ENCODE peak calls at places on chromosomes 11 and 22, in six cellular contexts. One of them, this sample, is unnamed.

GRCh38 chr11:134207538-134208239 is 16.1 kb downstream of the NCAPD3 start:
- DNase-seq in mesendoderm: peak; percentile 38
- DNase-seq in neuronal stem cell: no peak
- DNase-seq in mesenchymal stem cell: peak; percentile 35
- DNase-seq in H1: peak; percentile 82
- DNase-seq in H9: peak; percentile 45
- DNase-seq in this sample: no peak

GRCh38 chr11:60251485-60252207 is 8.7 kb upstream of the MS4A4E start:
- DNase-seq in H1: no peak
- DNase-seq in H9: peak; percentile 39
- DNase-seq in neuronal stem cell: peak; percentile 45
- DNase-seq in mesenchymal stem cell: peak; percentile 37
- DNase-seq in mesendoderm: peak; percentile 70
- DNase-seq in this sample: no peak

GRCh38 chr11:128594246-128594645 is 6.9 kb upstream of the ETS1 start:
- DNase-seq in neuronal stem cell: no peak
- DNase-seq in H9: no peak
- DNase-seq in H1: no peak
- DNase-seq in mesendoderm: no peak
- DNase-seq in mesenchymal stem cell: no peak
- DNase-seq in this sample: no peak

GRCh38 chr11:128484172-128484571 is 103.2 kb downstream of the ETS1 start:
- DNase-seq in mesendoderm: peak; percentile 64
- DNase-seq in neuronal stem cell: no peak
- DNase-seq in H1: no peak
- DNase-seq in mesenchymal stem cell: no peak
- DNase-seq in H9: no peak
- DNase-seq in this sample: no peak

GRCh38 chr11:100821198-100821597 is 134.1 kb downstream of the ARHGAP42 start:
- DNase-seq in neuronal stem cell: peak; percentile 30
- DNase-seq in mesenchymal stem cell: no peak
- DNase-seq in mesendoderm: peak; percentile 48
- DNase-seq in H9: no peak
- DNase-seq in H1: no peak
- DNase-seq in this sample: no peak

GRCh38 chr11:122267602-122268001 is 151.6 kb upstream of the BLID start:
- DNase-seq in mesendoderm: peak; percentile 89
- DNase-seq in H1: no peak
- DNase-seq in mesenchymal stem cell: peak; percentile 17
- DNase-seq in neuronal stem cell: no peak
- DNase-seq in H9: no peak
- DNase-seq in this sample: peak; percentile 56

GRCh38 chr22:41288245-41288946 is 2.4 kb upstream of the RANGAP1 start:
- DNase-seq in neuronal stem cell: no peak
- DNase-seq in H1: no peak
- DNase-seq in mesenchymal stem cell: peak; percentile 95
- DNase-seq in mesendoderm: peak; percentile 96
- DNase-seq in H9: peak; percentile 58
- DNase-seq in this sample: peak; percentile 88

GRCh38 chr11:67022961-67023956 is at the start of gene SYT12:
- DNase-seq in H1: peak; percentile 72
- DNase-seq in neuronal stem cell: peak; percentile 18
- DNase-seq in mesendoderm: no peak
- DNase-seq in mesenchymal stem cell: no peak
- DNase-seq in H9: no peak
- DNase-seq in this sample: no peak

GRCh38 chr11:118488480-118489109 is 38.7 kb upstream of the TTC36 start:
- DNase-seq in mesendoderm: peak; percentile 84
- DNase-seq in neuronal stem cell: peak; percentile 62
- DNase-seq in H1: peak; percentile 82
- DNase-seq in H9: peak; percentile 74
- DNase-seq in mesenchymal stem cell: peak; percentile 82
- DNase-seq in this sample: peak; percentile 83

GRCh38 chr22:35324067-35324466 is 24.4 kb downstream of the TOM1 start:
- DNase-seq in mesenchymal stem cell: no peak
- DNase-seq in neuronal stem cell: no peak
- DNase-seq in H1: no peak
- DNase-seq in mesendoderm: no peak
- DNase-seq in H9: no peak
- DNase-seq in this sample: no peak

GRCh38 chr11:6538892-6539291 is 41.8 kb downstream of the DNHD1 start:
- DNase-seq in H9: no peak
- DNase-seq in mesenchymal stem cell: no peak
- DNase-seq in H1: no peak
- DNase-seq in mesendoderm: no peak
- DNase-seq in neuronal stem cell: no peak
- DNase-seq in this sample: no peak

GRCh38 chr11:119625206-119625988 is 103.6 kb downstream of the NECTIN1 start:
- DNase-seq in H9: peak; percentile 25
- DNase-seq in mesendoderm: no peak
- DNase-seq in neuronal stem cell: no peak
- DNase-seq in mesenchymal stem cell: no peak
- DNase-seq in H1: no peak
- DNase-seq in this sample: no peak

GRCh38 chr11:16899708-16900107 is 114.5 kb downstream of the PLEKHA7 start:
- DNase-seq in neuronal stem cell: no peak
- DNase-seq in mesendoderm: no peak
- DNase-seq in H9: no peak
- DNase-seq in mesenchymal stem cell: no peak
- DNase-seq in H1: no peak
- DNase-seq in this sample: no peak

GRCh38 chr11:131723088-131723487 is 352.7 kb downstream of the NTM start:
- DNase-seq in neuronal stem cell: no peak
- DNase-seq in mesendoderm: no peak
- DNase-seq in H1: no peak
- DNase-seq in mesenchymal stem cell: no peak
- DNase-seq in H9: no peak
- DNase-seq in this sample: no peak

GRCh38 chr11:75270896-75271415 is 30.4 kb downstream of the TPBGL start:
- DNase-seq in H9: no peak
- DNase-seq in mesenchymal stem cell: no peak
- DNase-seq in mesendoderm: no peak
- DNase-seq in neuronal stem cell: no peak
- DNase-seq in H1: no peak
- DNase-seq in this sample: peak; percentile 27

GRCh38 chr22:46338636-46339035 is 3.1 kb downstream of the TRMU start:
- DNase-seq in neuronal stem cell: no peak
- DNase-seq in H1: no peak
- DNase-seq in H9: no peak
- DNase-seq in mesendoderm: no peak
- DNase-seq in mesenchymal stem cell: no peak
- DNase-seq in this sample: no peak

GRCh38 chr22:48553119-48553518 is 1274.6 kb downstream of the BRD1 start:
- DNase-seq in H1: no peak
- DNase-seq in mesendoderm: no peak
- DNase-seq in H9: no peak
- DNase-seq in neuronal stem cell: no peak
- DNase-seq in mesenchymal stem cell: no peak
- DNase-seq in this sample: no peak

GRCh38 chr22:43035250-43035649 is 20.3 kb upstream of the PACSIN2 start:
- DNase-seq in neuronal stem cell: no peak
- DNase-seq in mesenchymal stem cell: no peak
- DNase-seq in mesendoderm: no peak
- DNase-seq in H9: no peak
- DNase-seq in H1: no peak
- DNase-seq in this sample: no peak

GRCh38 chr11:64829536-64830251 is 14.8 kb downstream of the CDC42BPG start:
- DNase-seq in neuronal stem cell: no peak
- DNase-seq in H1: no peak
- DNase-seq in mesendoderm: no peak
- DNase-seq in H9: no peak
- DNase-seq in mesenchymal stem cell: no peak
- DNase-seq in this sample: no peak

GRCh38 chr22:41798736-41799135 is 1.7 kb upstream of the CCDC134 start:
- DNase-seq in neuronal stem cell: no peak
- DNase-seq in H9: no peak
- DNase-seq in H1: no peak
- DNase-seq in mesenchymal stem cell: no peak
- DNase-seq in mesendoderm: no peak
- DNase-seq in this sample: no peak

GRCh38 chr22:11627436-11627797 is 3900.6 kb upstream of the OR11H1 start:
- DNase-seq in H1: no peak
- DNase-seq in mesendoderm: no peak
- DNase-seq in neuronal stem cell: no peak
- DNase-seq in mesenchymal stem cell: no peak
- DNase-seq in H9: no peak
- DNase-seq in this sample: no peak

GRCh38 chr11:96137357-96137756 is 205.6 kb downstream of the MAML2 start:
- DNase-seq in mesendoderm: no peak
- DNase-seq in H1: no peak
- DNase-seq in H9: no peak
- DNase-seq in neuronal stem cell: no peak
- DNase-seq in mesenchymal stem cell: no peak
- DNase-seq in this sample: no peak

GRCh38 chr11:118401880-118402590 is 629 bp downstream of the ATP5MG start:
- DNase-seq in H1: peak; percentile 44
- DNase-seq in mesendoderm: peak; percentile 31
- DNase-seq in neuronal stem cell: peak; percentile 17
- DNase-seq in mesenchymal stem cell: peak; percentile 89
- DNase-seq in H9: no peak
- DNase-seq in this sample: peak; percentile 92

GRCh38 chr11:83070878-83071640 is 638 bp downstream of the RAB30 start:
- DNase-seq in mesendoderm: peak; percentile 29
- DNase-seq in mesenchymal stem cell: no peak
- DNase-seq in neuronal stem cell: peak; percentile 11
- DNase-seq in H1: no peak
- DNase-seq in H9: no peak
- DNase-seq in this sample: peak; percentile 26

GRCh38 chr11:134510171-134510570 is 98.1 kb upstream of the B3GAT1 start:
- DNase-seq in mesenchymal stem cell: no peak
- DNase-seq in H1: no peak
- DNase-seq in mesendoderm: no peak
- DNase-seq in neuronal stem cell: no peak
- DNase-seq in H9: no peak
- DNase-seq in this sample: no peak

GRCh38 chr11:93908689-93909088 is 58.3 kb upstream of the VSTM5 start:
- DNase-seq in H9: no peak
- DNase-seq in H1: no peak
- DNase-seq in neuronal stem cell: no peak
- DNase-seq in mesenchymal stem cell: peak; percentile 56
- DNase-seq in mesendoderm: peak; percentile 57
- DNase-seq in this sample: peak; percentile 91

GRCh38 chr22:50486561-50487289 is at the start of gene MIOX:
- DNase-seq in H1: no peak
- DNase-seq in mesendoderm: no peak
- DNase-seq in neuronal stem cell: no peak
- DNase-seq in H9: no peak
- DNase-seq in mesenchymal stem cell: no peak
- DNase-seq in this sample: no peak

GRCh38 chr11:112013501-112014164 is 11.6 kb upstream of the DLAT start:
- DNase-seq in H1: no peak
- DNase-seq in mesendoderm: no peak
- DNase-seq in H9: no peak
- DNase-seq in neuronal stem cell: no peak
- DNase-seq in mesenchymal stem cell: no peak
- DNase-seq in this sample: no peak

GRCh38 chr11:27997344-27997743 is 110.6 kb downstream of the KIF18A start:
- DNase-seq in H1: no peak
- DNase-seq in mesenchymal stem cell: no peak
- DNase-seq in mesendoderm: no peak
- DNase-seq in H9: no peak
- DNase-seq in neuronal stem cell: no peak
- DNase-seq in this sample: peak; percentile 4

GRCh38 chr11:94128171-94128745 is 383 bp upstream of the PANX1 start:
- DNase-seq in H1: peak; percentile 71
- DNase-seq in mesenchymal stem cell: no peak
- DNase-seq in H9: no peak
- DNase-seq in neuronal stem cell: no peak
- DNase-seq in mesendoderm: no peak
- DNase-seq in this sample: no peak

GRCh38 chr11:121634889-121635288 is 182.1 kb upstream of the SORL1-AS1 start:
- DNase-seq in H1: no peak
- DNase-seq in mesendoderm: no peak
- DNase-seq in neuronal stem cell: no peak
- DNase-seq in H9: no peak
- DNase-seq in mesenchymal stem cell: peak; percentile 76
- DNase-seq in this sample: peak; percentile 96

GRCh38 chr11:106070606-106071005 is 6.5 kb downstream of the KBTBD3 start:
- DNase-seq in H9: no peak
- DNase-seq in neuronal stem cell: no peak
- DNase-seq in H1: no peak
- DNase-seq in mesendoderm: no peak
- DNase-seq in mesenchymal stem cell: no peak
- DNase-seq in this sample: no peak
- H2BK15ac ChIP-seq in H9: no peak overlapping the region
- H2BK15ac ChIP-seq in neuronal stem cell: no peak overlapping the region
- H2BK15ac ChIP-seq in H1: no peak overlapping the region
- H2BK15ac ChIP-seq in mesendoderm: no peak overlapping the region
- H2BK15ac ChIP-seq in mesenchymal stem cell: no peak overlapping the region
- H2BK15ac ChIP-seq in this sample: no peak overlapping the region

GRCh38 chr11:46296520-46297448 is 19.3 kb downstream of the CREB3L1 start:
- DNase-seq in H1: peak; percentile 95
- DNase-seq in mesenchymal stem cell: peak; percentile 96
- DNase-seq in mesendoderm: peak; percentile 99
- DNase-seq in H9: peak; percentile 97
- DNase-seq in neuronal stem cell: peak; percentile 74
- DNase-seq in this sample: peak; percentile 98
- H2BK5ac ChIP-seq in H1: peak overlapping the region; percentile 80
- H2BK5ac ChIP-seq in mesenchymal stem cell: peak overlapping the region; percentile 10
- H2BK5ac ChIP-seq in mesendoderm: peak overlapping the region; percentile 27
- H2BK5ac ChIP-seq in H9: no peak overlapping the region
- H2BK5ac ChIP-seq in neuronal stem cell: no peak overlapping the region
- H2BK5ac ChIP-seq in this sample: peak overlapping the region; percentile 94

DNA sequence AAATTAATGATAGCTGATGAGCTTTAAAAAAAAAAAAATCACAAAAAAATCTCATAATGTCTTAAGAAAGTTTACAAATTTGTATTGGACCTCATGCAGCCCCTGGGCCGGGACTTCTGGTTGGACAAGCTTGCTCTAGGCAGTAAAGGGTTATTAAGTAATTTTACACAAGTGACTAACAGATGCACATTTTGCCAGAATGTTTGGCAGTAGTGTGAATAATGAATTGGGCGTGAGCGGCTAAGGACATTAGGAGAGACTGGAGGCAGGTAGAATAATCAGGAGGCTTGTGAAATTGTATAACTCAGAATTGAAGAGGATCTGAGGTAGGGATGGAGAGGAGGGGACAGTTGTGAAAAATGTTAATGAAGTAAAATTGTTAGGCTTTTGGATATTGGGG is 77.4 kb downstream of the HIPK3 start:
- DNase-seq in mesendoderm: no peak
- DNase-seq in H9: no peak
- DNase-seq in H1: no peak
- DNase-seq in mesenchymal stem cell: no peak
- DNase-seq in neuronal stem cell: no peak
- DNase-seq in this sample: no peak
- H2BK120ac ChIP-seq in mesendoderm: no peak overlapping the region
- H2BK120ac ChIP-seq in H9: no peak overlapping the region
- H2BK120ac ChIP-seq in H1: no peak overlapping the region
- H2BK120ac ChIP-seq in mesenchymal stem cell: no peak overlapping the region
- H2BK120ac ChIP-seq in neuronal stem cell: no peak overlapping the region
- H2BK120ac ChIP-seq in this sample: no peak overlapping the region

DNA sequence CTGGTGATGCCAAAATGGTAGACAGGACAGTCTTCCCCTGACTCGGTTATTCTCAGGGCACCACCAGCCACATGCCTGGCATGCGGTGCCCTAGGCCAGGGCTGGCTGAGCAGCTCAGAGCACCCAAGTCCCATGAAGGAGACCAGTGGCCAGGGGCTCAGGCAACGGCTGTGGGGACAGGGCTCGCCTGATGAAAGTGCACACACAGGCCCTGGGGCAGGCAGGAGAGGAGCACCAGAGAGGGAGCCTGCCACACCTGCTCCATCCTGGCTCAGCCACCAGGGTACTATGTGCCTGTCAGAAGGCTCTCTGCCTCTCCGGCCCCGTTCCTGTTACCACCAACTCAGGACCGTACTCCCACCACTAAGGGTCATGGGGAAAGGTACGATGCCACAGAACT is 12.1 kb downstream of the ELFN2 start:
- DNase-seq in H9: no peak
- DNase-seq in neuronal stem cell: no peak
- DNase-seq in mesenchymal stem cell: no peak
- DNase-seq in mesendoderm: no peak
- DNase-seq in H1: no peak
- DNase-seq in this sample: no peak
- H2BK15ac ChIP-seq in H9: no peak overlapping the region
- H2BK15ac ChIP-seq in neuronal stem cell: no peak overlapping the region
- H2BK15ac ChIP-seq in mesenchymal stem cell: no peak overlapping the region
- H2BK15ac ChIP-seq in mesendoderm: no peak overlapping the region
- H2BK15ac ChIP-seq in H1: no peak overlapping the region
- H2BK15ac ChIP-seq in this sample: no peak overlapping the region

This sample was measured in IMR-90.